ENCODE peak calls at places on chromosomes 6 and 20, in eight cellular contexts. T is CD4-positive, CD25-positive, alpha-beta regulatory T cell; P is heart left ventricle; U is CD8-positive, alpha-beta T cell; S is CD4-positive, alpha-beta memory T cell; Y is effector memory CD4-positive, alpha-beta T cell; Q is Peyer's patch; I is fibroblast of lung. M is an unnamed sample. For H3K27me3 and H3K36me3, the result is how much of the 10 kb centered on the place peaks cover.

GRCh38 chr20:25304025-25304549 is 56.2 kb downstream of the PYGB start:
- DNase-seq in T (no peak), P (no peak), U (no peak), S (no peak), Y (no peak), Q (no peak), I (no peak), M (no peak)

GRCh38 chr20:22719250-22719649 is 134.9 kb upstream of the FOXA2 start:
- DNase-seq in T (no peak), P (peak), U (no peak), S (no peak), Y (no peak), Q (no peak), I (no peak), M (no peak)

GRCh38 chr6:108921547-108922331 is 73.5 kb downstream of the ARMC2 start:
- DNase-seq in T (peak), P (no peak), U (no peak), S (no peak), Y (no peak), Q (no peak), I (peak), M (no peak)

GRCh38 chr6:14848019-14848418 is 397.9 kb upstream of the JARID2 start:
- DNase-seq in T (no peak), P (no peak), U (no peak), S (no peak), Y (no peak), Q (no peak), I (peak), M (no peak)

GRCh38 chr6:130432838-130433237 is 67.0 kb downstream of the TMEM200A start:
- DNase-seq in T (no peak), P (no peak), U (no peak), S (no peak), Y (no peak), Q (no peak), I (no peak), M (no peak)

GRCh38 chr20:17807670-17808069 is 107.9 kb downstream of the BANF2 start:
- DNase-seq in T (no peak), P (no peak), U (no peak), S (no peak), Y (no peak), Q (no peak), I (no peak), M (no peak)

GRCh38 chr6:107421696-107422256 is 37.6 kb downstream of the PDSS2 start:
- DNase-seq in T (no peak), P (no peak), U (no peak), S (no peak), Y (no peak), Q (no peak), I (no peak), M (no peak)

GRCh38 chr6:57294829-57295228 is 22.6 kb upstream of the PRIM2 start:
- DNase-seq in T (no peak), P (no peak), U (no peak), S (no peak), Y (no peak), Q (no peak), I (no peak), M (no peak)

GRCh38 chr6:46504242-46504641 is 13.0 kb upstream of the RCAN2 start:
- DNase-seq in T (no peak), P (no peak), U (no peak), S (no peak), Y (no peak), Q (no peak), I (no peak), M (no peak)

GRCh38 chr6:79570129-79570801 is 33.0 kb upstream of the LCA5 start:
- DNase-seq in T (no peak), P (no peak), U (no peak), S (no peak), Y (no peak), Q (no peak), I (peak), M (peak)

GRCh38 chr6:134373282-134373922 is 55.5 kb upstream of the SGK1 start:
- DNase-seq in T (no peak), P (peak), U (no peak), S (no peak), Y (no peak), Q (no peak), I (peak), M (no peak)

GRCh38 chr6:17013701-17014100 is 88.1 kb upstream of the STMND1 start:
- DNase-seq in T (no peak), P (no peak), U (no peak), S (no peak), Y (no peak), Q (no peak), I (peak), M (no peak)

GRCh38 chr20:33947709-33948295 is 45.9 kb upstream of the RALY start:
- DNase-seq in T (peak), P (no peak), U (peak), S (peak), Y (no peak), Q (no peak), I (peak), M (peak)

GRCh38 chr6:10093282-10093681 is 321.6 kb downstream of the TFAP2A start:
- DNase-seq in T (no peak), P (no peak), U (no peak), S (no peak), Y (no peak), Q (no peak), I (no peak), M (no peak)

GRCh38 chr20:47854687-47855212 is 69.5 kb upstream of the SULF2 start:
- DNase-seq in T (no peak), P (no peak), U (no peak), S (no peak), Y (no peak), Q (no peak), I (peak), M (peak)

GRCh38 chr6:98894810-98895209 is 52.9 kb downstream of the FBXL4 start:
- DNase-seq in T (no peak), P (no peak), U (no peak), S (no peak), Y (no peak), Q (no peak), I (peak), M (no peak)

GRCh38 chr6:44071670-44072451 is 55.4 kb downstream of the MRPL14 start:
- DNase-seq in T (no peak), P (no peak), U (no peak), S (no peak), Y (no peak), Q (no peak), I (peak), M (no peak)

GRCh38 chr20:44113642-44113945 is 73.4 kb downstream of the JPH2 start:
- DNase-seq in T (no peak), P (no peak), U (no peak), S (no peak), Y (no peak), Q (no peak), I (no peak), M (no peak)

GRCh38 chr6:90502866-90503407 is 83.9 kb downstream of the MAP3K7 start:
- DNase-seq in T (peak), P (no peak), U (no peak), S (peak), Y (no peak), Q (no peak), I (peak), M (peak)

GRCh38 chr20:60838297-60838696 is 413.8 kb upstream of the CDH4 start:
- DNase-seq in T (no peak), P (no peak), U (no peak), S (no peak), Y (no peak), Q (no peak), I (no peak), M (no peak)

GRCh38 chr20:45347936-45348809 is at the start of gene SDC4:
- DNase-seq in T (peak), P (peak), U (peak), S (peak), Y (peak), Q (peak), I (peak), M (peak)

GRCh38 chr20:46826343-46826984 is 68.2 kb upstream of the EYA2 start:
- DNase-seq in T (no peak), P (no peak), U (no peak), S (no peak), Y (no peak), Q (no peak), I (peak), M (no peak)

GRCh38 chr20:4949833-4950178 is 51.5 kb downstream of the SLC23A2 start:
- DNase-seq in T (peak), P (no peak), U (no peak), S (peak), Y (no peak), Q (no peak), I (peak), M (no peak)

GRCh38 chr20:46013826-46014516 is 5.3 kb downstream of the MMP9 start:
- DNase-seq in T (peak), P (no peak), U (peak), S (peak), Y (peak), Q (peak), I (no peak), M (peak)

GRCh38 chr20:21111416-21111815 is 5.3 kb upstream of the LINC00237 start:
- DNase-seq in T (no peak), P (no peak), U (no peak), S (no peak), Y (no peak), Q (no peak), I (no peak), M (no peak)

GRCh38 chr6:152648090-152648489 is 10.9 kb upstream of the SYNE1 start:
- DNase-seq in T (no peak), P (no peak), U (no peak), S (no peak), Y (no peak), Q (no peak), I (no peak), M (no peak)

GRCh38 chr6:119856136-119856535 is 506.6 kb upstream of the MAN1A1 start:
- DNase-seq in T (peak), P (no peak), U (no peak), S (peak), Y (no peak), Q (no peak), I (no peak), M (no peak)

GRCh38 chr6:39221115-39221514 is 8.2 kb downstream of the KCNK5 start:
- DNase-seq in T (no peak), P (no peak), U (no peak), S (no peak), Y (no peak), Q (no peak), I (no peak), M (no peak)

GRCh38 chr20:61186771-61187170 is 65.3 kb upstream of the CDH4 start:
- DNase-seq in T (no peak), P (no peak), U (no peak), S (no peak), Y (no peak), Q (no peak), I (peak), M (no peak)

GRCh38 chr6:157184202-157185015 is 138.9 kb downstream of the TMEM242 start:
- DNase-seq in T (peak), P (peak), U (peak), S (peak), Y (peak), Q (peak), I (peak), M (peak)

GRCh38 chr20:43448748-43449535 is 8.8 kb upstream of the SRSF6 start:
- DNase-seq in T (peak), P (no peak), U (peak), S (peak), Y (peak), Q (no peak), I (peak), M (peak)

GRCh38 chr20:32457476-32457986 is 99.4 kb downstream of the ASXL1 start:
- DNase-seq in T (no peak), P (peak), U (no peak), S (no peak), Y (no peak), Q (no peak), I (peak), M (peak)

GRCh38 chr20:18496042-18496441 is 983 bp downstream of the RBBP9 start:
- DNase-seq in T (no peak), P (no peak), U (no peak), S (no peak), Y (no peak), Q (no peak), I (peak), M (no peak)

GRCh38 chr6:31576897-31577341 is 1.6 kb downstream of the TNF start:
- DNase-seq in T (peak), P (no peak), U (peak), S (peak), Y (no peak), Q (no peak), I (no peak), M (peak)

GRCh38 chr6:31575335-31575901 is at the start of gene TNF:
- DNase-seq in T (peak), P (peak), U (peak), S (peak), Y (peak), Q (no peak), I (no peak), M (peak)

GRCh38 chr6:31574106-31575061 is 981 bp upstream of the TNF start:
- DNase-seq in T (no peak), P (no peak), U (no peak), S (no peak), Y (no peak), Q (no peak), I (no peak), M (peak)

GRCh38 chr6:31578058-31578457 is 2.7 kb downstream of the TNF start:
- DNase-seq in T (peak), P (no peak), U (no peak), S (no peak), Y (no peak), Q (no peak), I (no peak), M (no peak)

DNA sequence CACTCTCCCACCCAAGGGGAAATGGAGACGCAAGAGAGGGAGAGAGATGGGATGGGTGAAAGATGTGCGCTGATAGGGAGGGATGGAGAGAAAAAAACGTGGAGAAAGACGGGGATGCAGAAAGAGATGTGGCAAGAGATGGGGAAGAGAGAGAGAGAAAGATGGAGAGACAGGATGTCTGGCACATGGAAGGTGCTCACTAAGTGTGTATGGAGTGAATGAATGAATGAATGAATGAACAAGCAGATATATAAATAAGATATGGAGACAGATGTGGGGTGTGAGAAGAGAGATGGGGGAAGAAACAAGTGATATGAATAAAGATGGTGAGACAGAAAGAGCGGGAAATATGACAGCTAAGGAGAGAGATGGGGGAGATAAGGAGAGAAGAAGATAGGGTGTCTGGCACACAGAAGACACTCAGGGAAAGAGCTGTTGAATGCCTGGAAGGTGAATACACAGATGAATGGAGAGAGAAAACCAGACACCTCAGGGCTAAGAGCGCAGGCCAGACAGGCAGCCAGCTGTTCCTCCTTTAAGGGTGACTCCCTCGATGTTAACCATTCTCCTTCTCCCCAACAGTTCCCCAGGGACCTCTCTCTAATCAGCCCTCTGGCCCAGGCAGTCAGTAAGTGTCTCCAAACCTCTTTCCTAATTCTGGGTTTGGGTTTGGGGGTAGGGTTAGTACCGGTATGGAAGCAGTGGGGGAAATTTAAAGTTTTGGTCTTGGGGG is 753 bp downstream of the TNF start:
- DNase-seq in T (peak), P (no peak), U (no peak), S (no peak), Y (no peak), Q (no peak), I (no peak), M (peak)
- H3K4me3 ChIP-seq in T (peak), P (peak), U (peak), S (peak), Y (peak), Q (peak), I (no peak), M (no peak)

DNA sequence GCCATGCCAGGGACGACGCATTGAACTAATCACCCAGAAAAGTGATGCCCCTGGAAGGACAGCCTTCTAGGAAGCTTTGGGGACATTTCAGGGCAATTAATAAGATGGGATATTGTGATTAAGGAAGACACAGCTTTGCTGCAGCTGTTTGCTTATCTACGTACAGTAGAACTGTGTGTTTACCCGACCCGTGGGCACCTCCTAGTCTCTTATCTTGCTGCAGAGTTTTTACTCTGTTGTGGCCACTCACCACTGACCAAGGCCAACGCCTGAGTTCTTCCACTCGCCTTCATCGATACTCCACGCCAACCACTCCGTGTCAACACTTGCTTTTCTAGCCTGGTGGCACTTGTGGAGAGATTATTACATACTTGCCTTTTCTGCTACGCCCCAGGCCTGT is 105.9 kb upstream of the MLN start:
- DNase-seq in T (no peak), P (no peak), U (no peak), S (no peak), Y (no peak), Q (no peak), I (no peak), M (no peak)
- H3K27me3 ChIP-seq in T (under half), P (under half), U (under half), S (under half), Y (under half), Q (under half), I (under half), M (under half)

DNA sequence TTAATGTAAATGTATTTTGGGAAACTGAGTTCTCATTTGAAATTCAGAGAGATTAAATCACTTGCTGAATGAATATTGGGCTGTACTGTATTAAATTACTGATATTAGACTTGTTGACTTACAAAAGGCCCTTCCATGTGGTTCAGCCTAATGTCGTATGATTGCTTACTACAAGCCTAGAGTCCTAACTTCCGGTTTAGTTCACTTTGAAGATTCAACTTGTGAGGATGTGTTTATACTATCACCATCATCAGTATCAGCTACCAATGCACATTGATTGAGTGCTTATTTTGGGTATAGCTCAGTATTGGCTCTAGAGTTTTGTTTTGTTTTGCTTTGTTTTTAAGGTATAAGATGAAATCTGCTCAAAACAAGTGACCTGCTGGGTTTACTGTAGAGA is 48.3 kb downstream of the FAM217A start:
- DNase-seq in T (peak), P (no peak), U (no peak), S (peak), Y (no peak), Q (no peak), I (no peak), M (no peak)
- H3K36me3 ChIP-seq in T (under half), P (under half), U (under half), S (under half), Y (under half), Q (under half), I (under half), M (under half)

DNA sequence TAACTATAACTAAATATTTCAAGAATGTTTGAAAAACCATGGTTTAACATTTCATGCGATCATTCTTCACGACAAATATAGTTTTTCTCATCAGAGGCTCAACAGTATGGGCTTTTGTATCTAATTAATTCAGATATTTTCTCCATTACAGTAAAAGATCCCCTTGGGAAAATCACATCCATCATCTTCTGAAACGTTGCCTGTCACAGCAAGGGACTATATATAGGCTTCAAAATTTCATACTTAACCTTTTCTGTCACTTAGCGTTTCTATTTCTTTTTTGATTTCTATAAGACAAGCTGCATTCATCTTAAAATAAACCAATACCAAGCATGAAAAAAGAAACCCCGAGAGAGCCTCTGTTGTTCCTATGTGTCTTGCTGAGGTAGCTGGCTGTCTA is 710.0 kb downstream of the PRKN start:
- DNase-seq in T (no peak), P (no peak), U (no peak), S (no peak), Y (no peak), Q (no peak), I (no peak), M (no peak)
- H3K4me3 ChIP-seq in T (no peak), P (no peak), U (no peak), S (no peak), Y (no peak), Q (no peak), I (no peak), M (no peak)

GRCh38 chr6:166687070-166687469 is 60.0 kb upstream of the RPS6KA2 start:
- DNase-seq in T (no peak), P (no peak), U (no peak), S (no peak), Y (no peak), Q (no peak), I (no peak), M (no peak)
- H3K27me3 ChIP-seq in T (under half), P (under half), U (under half), S (under half), Y (under half), Q (under half), I (under half), M (under half)